ENCODE peak calls at places on chromosomes 5 and 9, in four cellular contexts. Q is KG1, P is iris pigment epithelial cell, C is globus pallidus. Z is an unnamed sample.

GRCh38 chr5:149493316-149493715 is 57.9 kb downstream of the CSNK1A1 start:
- DNase-seq in Q (no peak), P (no peak), C (no peak), Z (no peak)

GRCh38 chr5:58259685-58260152 is 200.2 kb downstream of the PLK2 start:
- DNase-seq in Q (no peak), P (peak), C (no peak), Z (no peak)

GRCh38 chr9:130542457-130543228 is 36.7 kb upstream of the FUBP3 start:
- DNase-seq in Q (no peak), P (no peak), C (no peak), Z (no peak)

GRCh38 chr9:27353405-27354229 is 56.7 kb upstream of the EQTN start:
- DNase-seq in Q (no peak), P (no peak), C (peak), Z (no peak)

GRCh38 chr9:134391319-134392231 is 65.3 kb downstream of the RXRA start:
- DNase-seq in Q (no peak), P (no peak), C (no peak), Z (no peak)

GRCh38 chr5:174229640-174230350 is 184.3 kb downstream of the NSG2 start:
- DNase-seq in Q (no peak), P (peak), C (no peak), Z (no peak)

GRCh38 chr9:115234094-115234493 is 116.1 kb upstream of the TNC start:
- DNase-seq in Q (no peak), P (peak), C (no peak), Z (no peak)

GRCh38 chr9:136533775-136534157 is 12.1 kb downstream of the NOTCH1 start:
- DNase-seq in Q (peak), P (no peak), C (no peak), Z (peak)

GRCh38 chr9:130023147-130023787 is 19.7 kb downstream of the FNBP1 start:
- DNase-seq in Q (no peak), P (no peak), C (no peak), Z (no peak)

GRCh38 chr5:98458004-98458403 is 315.5 kb upstream of the RGMB start:
- DNase-seq in Q (no peak), P (peak), C (no peak), Z (no peak)

GRCh38 chr9:125240649-125240999 is 519 bp downstream of the HSPA5 start:
- DNase-seq in Q (peak), P (peak), C (no peak), Z (peak)

GRCh38 chr5:58410441-58410840 is 49.4 kb downstream of the PLK2 start:
- DNase-seq in Q (no peak), P (peak), C (no peak), Z (no peak)

GRCh38 chr5:139637438-139638089 is 10.6 kb upstream of the CXXC5 start:
- DNase-seq in Q (peak), P (peak), C (peak), Z (peak)